ENCODE peak calls at places on chromosomes 7 and 10, in eight cellular contexts. One of them, this sample, is unnamed.

GRCh38 chr7:18257711-18258110 is 230.1 kb upstream of the PRPS1L1 start:
- DNase-seq in psoas muscle: no peak
- DNase-seq in HS-5: no peak
- DNase-seq in posterior cingulate gyrus: no peak
- DNase-seq in renal cortical epithelial cell: no peak
- DNase-seq in T-helper 1 cell: no peak
- DNase-seq in kidney tubule cell: no peak
- DNase-seq in NCI-H1105: no peak
- DNase-seq in this sample: no peak

GRCh38 chr7:40299097-40299496 is 164.3 kb downstream of the SUGCT start:
- DNase-seq in psoas muscle: no peak
- DNase-seq in HS-5: peak; percentile 85
- DNase-seq in posterior cingulate gyrus: no peak
- DNase-seq in renal cortical epithelial cell: peak; percentile 100
- DNase-seq in T-helper 1 cell: peak; percentile 4
- DNase-seq in kidney tubule cell: peak; percentile 96
- DNase-seq in NCI-H1105: no peak
- DNase-seq in this sample: no peak

GRCh38 chr7:86942081-86942480 is 117.4 kb downstream of the ELAPOR2 start:
- DNase-seq in psoas muscle: no peak
- DNase-seq in HS-5: no peak
- DNase-seq in posterior cingulate gyrus: no peak
- DNase-seq in renal cortical epithelial cell: peak; percentile 38
- DNase-seq in T-helper 1 cell: no peak
- DNase-seq in kidney tubule cell: no peak
- DNase-seq in NCI-H1105: peak; percentile 5
- DNase-seq in this sample: no peak

GRCh38 chr10:102072867-102073527 is 7.8 kb downstream of the HPS6 start:
- DNase-seq in psoas muscle: peak; percentile 77
- DNase-seq in HS-5: peak; percentile 45
- DNase-seq in posterior cingulate gyrus: peak; percentile 91
- DNase-seq in renal cortical epithelial cell: peak; percentile 68
- DNase-seq in T-helper 1 cell: peak; percentile 71
- DNase-seq in kidney tubule cell: peak; percentile 78
- DNase-seq in NCI-H1105: peak; percentile 31
- DNase-seq in this sample: peak; percentile 90

GRCh38 chr7:34108150-34108549 is 202.8 kb downstream of the BMPER start:
- DNase-seq in psoas muscle: peak; percentile 20
- DNase-seq in HS-5: no peak
- DNase-seq in posterior cingulate gyrus: no peak
- DNase-seq in renal cortical epithelial cell: no peak
- DNase-seq in T-helper 1 cell: no peak
- DNase-seq in kidney tubule cell: no peak
- DNase-seq in NCI-H1105: no peak
- DNase-seq in this sample: no peak

GRCh38 chr10:121137533-121137932 is 286.4 kb downstream of the WDR11 start:
- DNase-seq in psoas muscle: no peak
- DNase-seq in HS-5: no peak
- DNase-seq in posterior cingulate gyrus: no peak
- DNase-seq in renal cortical epithelial cell: no peak
- DNase-seq in T-helper 1 cell: no peak
- DNase-seq in kidney tubule cell: no peak
- DNase-seq in NCI-H1105: no peak
- DNase-seq in this sample: no peak

GRCh38 chr7:5477723-5478531 is 54.3 kb upstream of the TNRC18 start:
- DNase-seq in psoas muscle: no peak
- DNase-seq in HS-5: no peak
- DNase-seq in posterior cingulate gyrus: no peak
- DNase-seq in renal cortical epithelial cell: no peak
- DNase-seq in T-helper 1 cell: no peak
- DNase-seq in kidney tubule cell: no peak
- DNase-seq in NCI-H1105: no peak
- DNase-seq in this sample: no peak

GRCh38 chr7:112930787-112931186 is 140.6 kb upstream of the TMEM168 start:
- DNase-seq in psoas muscle: no peak
- DNase-seq in HS-5: peak; percentile 44
- DNase-seq in posterior cingulate gyrus: no peak
- DNase-seq in renal cortical epithelial cell: peak; percentile 90
- DNase-seq in T-helper 1 cell: no peak
- DNase-seq in kidney tubule cell: peak; percentile 49
- DNase-seq in NCI-H1105: no peak
- DNase-seq in this sample: no peak

GRCh38 chr7:31794851-31795250 is 107.8 kb downstream of the PPP1R17 start:
- DNase-seq in psoas muscle: no peak
- DNase-seq in HS-5: no peak
- DNase-seq in posterior cingulate gyrus: no peak
- DNase-seq in renal cortical epithelial cell: no peak
- DNase-seq in T-helper 1 cell: no peak
- DNase-seq in kidney tubule cell: no peak
- DNase-seq in NCI-H1105: no peak
- DNase-seq in this sample: no peak

GRCh38 chr10:112261281-112261822 is 21.8 kb upstream of the TECTB start:
- DNase-seq in psoas muscle: no peak
- DNase-seq in HS-5: no peak
- DNase-seq in posterior cingulate gyrus: no peak
- DNase-seq in renal cortical epithelial cell: peak; percentile 89
- DNase-seq in T-helper 1 cell: no peak
- DNase-seq in kidney tubule cell: peak; percentile 45
- DNase-seq in NCI-H1105: no peak
- DNase-seq in this sample: no peak

GRCh38 chr10:103732339-103732738 is 123.0 kb downstream of the SH3PXD2A start:
- DNase-seq in psoas muscle: no peak
- DNase-seq in HS-5: no peak
- DNase-seq in posterior cingulate gyrus: no peak
- DNase-seq in renal cortical epithelial cell: peak; percentile 80
- DNase-seq in T-helper 1 cell: no peak
- DNase-seq in kidney tubule cell: peak; percentile 61
- DNase-seq in NCI-H1105: no peak
- DNase-seq in this sample: no peak

GRCh38 chr10:106278385-106278784 is 886.1 kb downstream of the SORCS1 start:
- DNase-seq in psoas muscle: no peak
- DNase-seq in HS-5: no peak
- DNase-seq in posterior cingulate gyrus: no peak
- DNase-seq in renal cortical epithelial cell: no peak
- DNase-seq in T-helper 1 cell: no peak
- DNase-seq in kidney tubule cell: no peak
- DNase-seq in NCI-H1105: no peak
- DNase-seq in this sample: no peak

GRCh38 chr10:91672021-91672608 is 39.2 kb upstream of the PPP1R3C start:
- DNase-seq in psoas muscle: no peak
- DNase-seq in HS-5: no peak
- DNase-seq in posterior cingulate gyrus: no peak
- DNase-seq in renal cortical epithelial cell: no peak
- DNase-seq in T-helper 1 cell: peak; percentile 28
- DNase-seq in kidney tubule cell: peak; percentile 60
- DNase-seq in NCI-H1105: no peak
- DNase-seq in this sample: no peak